ENCODE peak calls at places on chromosomes 2 and 18, in five cellular contexts. G is T follicular helper cell, H is NCI-H1092, M is neural progenitor cell, U is Right ventricle myocardium inferior. O is an unnamed sample.

GRCh38 chr2:218162817-218163216 is 3.9 kb downstream of the CXCR1 start:
- DNase-seq in M (no peak), G (no peak), H (no peak), U (no peak), O (no peak)

GRCh38 chr2:120398051-120398960 is 52.4 kb downstream of the INHBB start:
- DNase-seq in M (no peak), H (no peak), U (no peak), G (no peak), O (no peak)

GRCh38 chr2:121545257-121545656 is 14.6 kb downstream of the RNU4ATAC start:
- DNase-seq in U (no peak), G (no peak), H (no peak), M (no peak), O (no peak)

GRCh38 chr2:218013289-218013688 is 10.5 kb upstream of the TNS1 start:
- DNase-seq in U (peak), H (no peak), M (no peak), G (no peak), O (no peak)

GRCh38 chr18:58128286-58129018 is 84.4 kb downstream of the NEDD4L start:
- DNase-seq in M (no peak), G (no peak), U (no peak), H (no peak), O (no peak)

GRCh38 chr2:113390133-113390849 is 47.2 kb upstream of the ZNG1B start:
- DNase-seq in U (no peak), G (peak), H (no peak), M (peak), O (peak)

GRCh38 chr2:103144837-103145236 is 383.0 kb downstream of the TMEM182 start:
- DNase-seq in G (no peak), H (no peak), U (no peak), M (no peak), O (no peak)

GRCh38 chr2:231928901-231929725 is 2.9 kb upstream of the NPPC start:
- DNase-seq in G (no peak), M (no peak), H (no peak), U (peak), O (peak)

GRCh38 chr2:86704482-86704971 is 15.6 kb upstream of the RMND5A start:
- DNase-seq in U (peak), H (no peak), G (no peak), M (no peak), O (no peak)

GRCh38 chr2:29706171-29706690 is 215.2 kb downstream of the ALK start:
- DNase-seq in U (no peak), H (no peak), M (no peak), G (no peak), O (no peak)

GRCh38 chr2:188609321-188610049 is 317.8 kb downstream of the GULP1 start:
- DNase-seq in U (no peak), M (no peak), G (no peak), H (no peak), O (no peak)

GRCh38 chr2:55168221-55169154 is 63.6 kb downstream of the CLHC1 start:
- DNase-seq in H (peak), M (peak), U (no peak), G (peak), O (peak)

O was measured in upper lobe of left lung.